ENCODE peak calls at places on chromosomes 3 and 15, in seven cellular contexts. M is IMR-90, L is sigmoid colon, J is body of pancreas, H is tibial nerve, Y is K562, C is right lobe of liver. E is an unnamed sample. For H3K27me3, the result is how much of the 10 kb centered on the place peaks cover.

GRCh38 chr15:99435138-99435695 is 130.6 kb upstream of the MEF2A start:
- DNase-seq in L (peak), J (peak), Y (no peak), C (no peak), H (no peak), M (no peak), E (peak)

GRCh38 chr3:37729119-37729518 is 132.6 kb upstream of the CTDSPL start:
- DNase-seq in C (no peak), M (peak), L (no peak), H (no peak), J (no peak), Y (no peak), E (no peak)

GRCh38 chr15:76286231-76286879 is 24.9 kb downstream of the ETFA start:
- DNase-seq in J (no peak), H (no peak), M (peak), L (no peak), Y (no peak), C (no peak), E (no peak)

GRCh38 chr3:56339671-56340070 is 128.6 kb downstream of the ERC2 start:
- DNase-seq in H (no peak), C (no peak), L (no peak), J (no peak), M (no peak), Y (no peak), E (no peak)

GRCh38 chr15:80780416-80781221 is 1.4 kb downstream of the CEMIP start:
- DNase-seq in M (peak), Y (peak), C (peak), L (no peak), J (peak), H (no peak), E (peak)

GRCh38 chr15:84034831-84035753 is 200.5 kb upstream of the GOLGA6L4 start:
- DNase-seq in L (no peak), H (no peak), J (peak), C (no peak), M (peak), Y (no peak), E (no peak)

GRCh38 chr3:193598202-193598601 is 5.2 kb downstream of the OPA1 start:
- DNase-seq in H (no peak), Y (peak), L (no peak), M (no peak), J (no peak), C (no peak), E (no peak)

GRCh38 chr3:66029443-66029842 is 9.3 kb downstream of the MAGI1 start:
- DNase-seq in L (no peak), Y (no peak), H (no peak), M (peak), J (no peak), C (no peak), E (no peak)

GRCh38 chr15:67178569-67179210 is 75.8 kb downstream of the AAGAB start:
- DNase-seq in M (peak), L (no peak), C (no peak), H (no peak), J (no peak), Y (peak), E (no peak)

GRCh38 chr3:155805802-155806618 is at the start of gene C3orf33:
- DNase-seq in C (peak), Y (peak), L (peak), H (peak), J (peak), M (peak), E (peak)

GRCh38 chr3:71916747-71917369 is 131.9 kb upstream of the PROK2 start:
- DNase-seq in Y (no peak), C (no peak), H (no peak), L (no peak), M (peak), J (no peak), E (peak)

GRCh38 chr3:155312781-155313180 is 19.3 kb upstream of the STRIT1 start:
- DNase-seq in M (no peak), J (no peak), H (no peak), Y (no peak), L (no peak), C (no peak), E (no peak)

GRCh38 chr3:111151438-111151837 is 79.8 kb downstream of the NECTIN3 start:
- DNase-seq in M (peak), H (no peak), J (no peak), L (no peak), Y (no peak), C (no peak), E (no peak)

GRCh38 chr3:11206316-11206715 is 52.0 kb downstream of the HRH1 start:
- DNase-seq in L (peak), J (no peak), M (no peak), C (no peak), Y (no peak), H (no peak), E (no peak)

GRCh38 chr3:123295171-123295900 is 93.6 kb downstream of the SEC22A start:
- DNase-seq in J (no peak), Y (no peak), C (no peak), H (no peak), M (no peak), L (peak), E (no peak)

GRCh38 chr15:67161881-67162280 is 92.6 kb downstream of the AAGAB start:
- DNase-seq in Y (no peak), H (no peak), L (peak), C (no peak), M (no peak), J (no peak), E (no peak)

GRCh38 chr15:101651753-101652097 is 456 bp downstream of the TM2D3 start:
- DNase-seq in J (peak), H (peak), L (no peak), Y (no peak), M (no peak), C (no peak), E (no peak)

GRCh38 chr3:106198828-106199194 is 330.0 kb upstream of the CBLB start:
- DNase-seq in J (no peak), M (peak), L (no peak), H (peak), C (no peak), Y (no peak), E (no peak)

GRCh38 chr3:44915702-44916438 is 41.5 kb downstream of the TGM4 start:
- DNase-seq in H (no peak), M (peak), C (no peak), L (no peak), Y (peak), J (no peak), E (no peak)

GRCh38 chr15:65400760-65401606 is 21.8 kb downstream of the IGDCC4 start:
- DNase-seq in J (peak), Y (peak), L (no peak), M (peak), C (no peak), H (peak), E (peak)

GRCh38 chr3:94735354-94735753 is 672.5 kb downstream of the NSUN3 start:
- DNase-seq in C (no peak), H (no peak), J (no peak), Y (no peak), M (no peak), L (no peak), E (no peak)

GRCh38 chr3:13883681-13884080 is 3.8 kb upstream of the WNT7A start:
- DNase-seq in Y (no peak), J (no peak), L (no peak), M (no peak), H (no peak), C (no peak), E (no peak)

GRCh38 chr3:132253262-132253878 is 63.8 kb upstream of the ACP3 start:
- DNase-seq in J (peak), H (peak), C (no peak), M (peak), L (no peak), Y (peak), E (peak)

GRCh38 chr3:196603683-196604082 is 35.2 kb downstream of the FBXO45 start:
- DNase-seq in M (no peak), Y (no peak), L (no peak), H (no peak), J (no peak), C (no peak), E (no peak)

GRCh38 chr3:1037631-1038030 is 55.2 kb upstream of the CNTN6 start:
- DNase-seq in J (no peak), L (no peak), M (no peak), H (no peak), Y (no peak), C (no peak), E (no peak)

GRCh38 chr3:169914321-169914720 is 2.9 kb downstream of the SAMD7 start:
- DNase-seq in Y (no peak), H (no peak), L (no peak), M (peak), C (no peak), J (no peak), E (no peak)

GRCh38 chr15:63870403-63871209 is 36.9 kb upstream of the HERC1 start:
- DNase-seq in J (no peak), H (no peak), C (no peak), L (no peak), Y (peak), M (peak), E (no peak)

GRCh38 chr15:78033864-78034263 is 43.6 kb downstream of the TBC1D2B start:
- DNase-seq in Y (no peak), J (peak), L (no peak), H (no peak), M (peak), C (no peak), E (no peak)

GRCh38 chr15:85667491-85668424 is 127.0 kb downstream of the KLHL25 start:
- DNase-seq in J (peak), M (peak), H (peak), L (no peak), C (no peak), Y (no peak), E (peak)

GRCh38 chr3:184325715-184326114 is 11.3 kb downstream of the EIF4G1 start:
- DNase-seq in M (no peak), Y (no peak), H (no peak), C (no peak), L (no peak), J (no peak), E (no peak)

GRCh38 chr15:73746883-73747282 is 6.3 kb downstream of the INSYN1 start:
- DNase-seq in C (no peak), J (no peak), L (no peak), H (no peak), Y (no peak), M (no peak), E (no peak)

GRCh38 chr3:143529018-143529478 is 319.2 kb downstream of the SLC9A9 start:
- DNase-seq in H (peak), C (no peak), J (no peak), L (no peak), M (no peak), Y (no peak), E (peak)

GRCh38 chr3:51354766-51355615 is 30.1 kb upstream of the MANF start:
- DNase-seq in J (no peak), H (no peak), M (no peak), L (peak), C (no peak), Y (no peak), E (no peak)

GRCh38 chr3:157590273-157590672 is 87.1 kb upstream of the VEPH1 start:
- DNase-seq in L (no peak), C (no peak), M (no peak), J (no peak), H (no peak), Y (no peak), E (no peak)

GRCh38 chr15:85541744-85542143 is 161.3 kb downstream of the AKAP13 start:
- DNase-seq in J (no peak), H (no peak), M (peak), L (no peak), Y (no peak), C (no peak), E (no peak)

GRCh38 chr3:39433642-39434041 is 27.1 kb downstream of the RPSA start:
- DNase-seq in C (no peak), Y (no peak), H (no peak), J (no peak), L (no peak), M (peak), E (no peak)

GRCh38 chr3:86797946-86798345 is 193.0 kb downstream of the VGLL3 start:
- DNase-seq in M (no peak), C (no peak), H (no peak), Y (no peak), J (no peak), L (no peak), E (no peak)

GRCh38 chr3:55329849-55330248 is 157.3 kb downstream of the WNT5A start:
- DNase-seq in C (no peak), Y (no peak), H (no peak), L (no peak), J (no peak), M (peak), E (no peak)
- TF ChIP-seq POLR2A in C (no peak), Y (no peak), H (no peak), L (no peak), J (no peak), M (no peak), E (no peak)

DNA sequence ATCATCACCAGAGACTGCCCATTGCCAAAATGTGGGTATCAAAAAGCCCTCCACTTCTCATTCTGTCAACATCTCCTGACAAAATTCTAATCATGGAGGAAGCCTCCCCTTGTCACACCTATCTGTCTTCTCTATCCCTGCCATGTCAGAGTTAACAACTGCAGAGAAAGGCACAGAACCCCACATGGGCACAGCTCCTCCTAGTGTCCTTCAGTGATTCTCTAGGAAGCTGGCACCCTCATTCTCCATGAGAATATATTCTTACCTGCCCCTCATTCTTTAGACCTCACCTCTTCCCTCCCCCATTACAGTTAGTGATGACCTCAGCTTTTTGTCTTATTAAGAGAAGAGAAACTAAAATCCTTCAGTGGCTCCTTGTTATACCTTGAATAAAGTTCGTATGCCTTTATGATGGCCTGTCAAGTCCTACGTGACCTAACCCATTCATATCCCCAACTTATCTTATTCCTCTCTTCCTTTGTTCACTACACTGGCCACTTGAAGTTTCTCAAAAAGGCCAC is 44.6 kb downstream of the NME9 start:
- DNase-seq in H (no peak), L (no peak), C (no peak), M (no peak), J (no peak), Y (no peak), E (no peak)
- TF ChIP-seq CTCF in H (no peak), L (no peak), C (no peak), M (peak), J (no peak), Y (no peak), E (no peak)

DNA sequence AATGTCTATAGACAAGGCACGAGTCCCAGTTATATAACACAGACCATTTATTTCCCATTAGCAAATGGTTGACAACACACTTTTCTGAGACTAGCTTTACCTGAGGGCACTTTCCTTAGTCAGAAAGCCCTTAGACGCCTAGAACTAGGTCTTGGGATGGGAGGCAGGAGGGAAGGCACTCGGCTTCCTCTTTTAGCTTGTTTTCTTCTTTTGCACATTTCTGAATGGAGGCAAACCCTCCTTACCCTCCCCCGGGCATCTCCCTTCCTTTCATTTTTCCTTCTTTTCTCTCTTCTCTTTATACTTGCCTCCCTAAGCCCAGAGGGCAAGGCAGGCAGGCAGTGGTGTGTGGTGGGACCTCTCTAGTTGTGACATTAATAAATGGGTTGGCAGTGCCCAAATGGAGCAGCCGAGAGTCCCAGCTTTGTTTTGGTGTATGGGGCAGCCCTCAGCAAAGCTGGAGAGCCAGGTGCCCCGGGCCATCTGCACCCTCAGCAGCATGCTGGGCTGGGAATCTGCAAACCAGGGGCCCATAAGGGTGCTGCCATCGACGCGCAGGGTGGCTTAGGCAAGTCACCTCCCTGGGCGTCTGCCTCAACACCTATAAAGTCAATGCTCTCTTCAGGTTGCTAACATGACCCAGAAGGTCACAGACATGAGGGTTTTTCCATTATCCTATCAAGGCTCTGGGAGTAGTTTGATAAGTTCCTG is 21.1 kb upstream of the BCL2L10 start:
- DNase-seq in L (no peak), H (no peak), J (no peak), Y (no peak), M (no peak), C (no peak), E (no peak)
- H3K27me3 ChIP-seq in L (under half), H (under half), J (under half), Y (under half), M (under half), C (under half), E (under half)

DNA sequence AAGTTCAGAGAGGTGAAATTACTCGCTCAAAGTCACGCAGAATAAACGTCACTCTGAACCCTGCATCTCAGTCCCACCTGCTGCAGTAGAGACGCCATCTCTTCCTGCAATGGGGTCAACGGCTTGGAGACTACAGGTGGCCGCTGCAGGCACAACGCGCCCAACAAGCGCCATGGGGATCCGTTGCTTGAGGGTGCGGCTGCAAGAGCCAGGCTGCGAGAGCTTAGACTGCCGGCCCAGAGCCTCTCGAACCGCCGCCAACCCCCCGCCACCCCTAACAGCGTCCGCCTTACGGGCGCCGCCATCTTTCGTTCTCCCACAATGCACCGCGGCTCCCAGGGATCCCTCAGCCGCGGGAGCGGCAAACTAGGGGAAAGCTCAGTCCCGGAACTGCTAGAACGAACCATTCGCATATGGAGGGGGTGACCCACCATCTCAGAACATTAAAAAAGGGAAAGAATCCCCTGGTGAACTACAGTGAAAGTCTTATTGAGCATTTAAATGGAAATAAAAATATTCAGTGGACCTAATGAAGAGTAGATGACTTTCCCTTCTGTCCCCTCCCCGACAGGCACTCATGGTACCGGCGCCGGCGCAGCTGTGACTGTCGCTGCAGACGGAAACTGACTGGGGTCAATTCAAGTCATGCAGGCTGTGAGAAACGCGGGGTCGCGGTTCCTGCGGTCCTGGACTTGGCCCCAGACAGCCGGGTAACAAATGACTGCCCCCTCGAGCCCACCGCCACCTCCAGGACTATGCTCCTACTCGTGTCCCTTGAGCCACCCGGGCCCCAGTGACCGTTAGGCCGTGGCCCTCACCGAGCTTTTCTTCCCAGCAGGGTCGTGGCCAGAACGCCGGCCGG is at the start of the genes MRPL46 and MRPS11:
- DNase-seq in L (peak), J (peak), H (peak), M (peak), Y (peak), C (peak), E (peak)
- TF ChIP-seq POLR2A in L (no peak), J (peak), H (no peak), M (no peak), Y (peak), C (peak), E (peak)

DNA sequence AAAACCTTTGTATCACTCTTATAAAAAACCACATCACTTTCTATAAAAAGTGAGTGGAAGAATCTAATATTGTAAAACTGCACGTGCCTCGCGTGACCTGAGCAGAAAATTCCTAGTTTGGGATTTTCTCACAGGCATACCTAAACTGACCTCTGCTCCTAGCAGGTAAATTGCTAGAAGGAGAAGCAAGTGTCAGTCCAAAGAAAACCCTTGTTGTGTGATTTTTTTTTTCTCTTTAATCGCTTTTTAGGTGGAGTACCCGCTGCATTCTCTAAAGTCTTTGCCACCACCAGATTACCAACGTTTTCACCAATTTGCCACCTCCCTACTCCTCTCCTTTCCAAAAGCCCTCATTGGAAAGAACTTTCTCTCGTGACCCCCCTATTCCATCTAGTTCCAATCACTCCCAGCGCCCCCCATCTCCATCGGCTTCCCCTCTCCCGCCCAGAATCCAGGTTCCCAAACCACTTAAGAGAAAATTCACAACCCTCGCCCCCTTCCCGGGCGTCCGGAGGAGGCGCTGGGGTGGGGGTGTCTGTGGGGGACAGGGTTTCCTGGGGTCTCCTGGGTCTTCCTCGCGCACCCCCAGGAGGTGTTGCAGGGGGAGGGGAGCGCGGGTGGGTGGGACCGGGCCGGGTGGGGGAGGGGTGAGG is 401 bp upstream of the UBE2E1 start:
- DNase-seq in L (peak), C (no peak), H (no peak), J (no peak), M (no peak), Y (no peak), E (no peak)
- TF ChIP-seq CTCF in L (no peak), C (no peak), H (no peak), J (no peak), M (no peak), Y (no peak), E (no peak)

GRCh38 chr3:100702082-100703014 is 6.9 kb upstream of the TFG start:
- DNase-seq in M (no peak), L (no peak), Y (no peak), C (no peak), J (no peak), H (no peak), E (no peak)
- H3K27me3 ChIP-seq in M (under half), L (under half), Y (under half), C (under half), J (under half), H (under half), E (under half)